ENCODE peak calls at places on chromosomes 2 and 18, in eight cellular contexts. One of them, this sample, is unnamed.
A peak's percentile ranks its signal among the peaks of the same experiment; 100 is the strongest.

GRCh38 chr2:121561617-121562268 is 31.1 kb downstream of the RNU4ATAC start:
- DNase-seq in K562: no peak
- DNase-seq in suprapubic skin: no peak
- DNase-seq in breast epithelium: no peak
- DNase-seq in transverse colon: no peak
- DNase-seq in spleen: no peak
- DNase-seq in HCT116: no peak
- DNase-seq in prostate gland: no peak
- DNase-seq in this sample: no peak

GRCh38 chr2:200051621-200051945 is 96.2 kb downstream of the MAIP1 start:
- DNase-seq in spleen: no peak
- DNase-seq in K562: no peak
- DNase-seq in breast epithelium: no peak
- DNase-seq in prostate gland: no peak
- DNase-seq in suprapubic skin: no peak
- DNase-seq in transverse colon: no peak
- DNase-seq in HCT116: no peak
- DNase-seq in this sample: no peak

GRCh38 chr18:61502472-61502871 is 169.2 kb downstream of the CDH20 start:
- DNase-seq in suprapubic skin: no peak
- DNase-seq in transverse colon: peak; percentile 17
- DNase-seq in prostate gland: peak; percentile 43
- DNase-seq in spleen: no peak
- DNase-seq in breast epithelium: peak; percentile 21
- DNase-seq in HCT116: peak; percentile 35
- DNase-seq in K562: peak; percentile 15
- DNase-seq in this sample: no peak

GRCh38 chr18:56469582-56469981 is 168.8 kb downstream of the TXNL1 start:
- DNase-seq in suprapubic skin: no peak
- DNase-seq in transverse colon: no peak
- DNase-seq in HCT116: no peak
- DNase-seq in spleen: no peak
- DNase-seq in breast epithelium: no peak
- DNase-seq in K562: no peak
- DNase-seq in prostate gland: no peak
- DNase-seq in this sample: no peak

GRCh38 chr2:195456765-195457164 is 200.3 kb upstream of the SLC39A10 start:
- DNase-seq in transverse colon: no peak
- DNase-seq in prostate gland: no peak
- DNase-seq in K562: no peak
- DNase-seq in breast epithelium: no peak
- DNase-seq in suprapubic skin: no peak
- DNase-seq in HCT116: no peak
- DNase-seq in spleen: no peak
- DNase-seq in this sample: no peak

GRCh38 chr18:35507623-35508022 is 9.9 kb upstream of the INO80C start:
- DNase-seq in HCT116: no peak
- DNase-seq in spleen: no peak
- DNase-seq in suprapubic skin: no peak
- DNase-seq in breast epithelium: no peak
- DNase-seq in K562: no peak
- DNase-seq in prostate gland: no peak
- DNase-seq in transverse colon: no peak
- DNase-seq in this sample: no peak

GRCh38 chr2:74834806-74835755 is 1.2 kb downstream of the HK2 start:
- DNase-seq in transverse colon: peak; percentile 65
- DNase-seq in spleen: peak; percentile 91
- DNase-seq in K562: peak; percentile 81
- DNase-seq in suprapubic skin: peak; percentile 67
- DNase-seq in breast epithelium: no peak
- DNase-seq in HCT116: no peak
- DNase-seq in prostate gland: no peak
- DNase-seq in this sample: peak; percentile 75

GRCh38 chr2:46870051-46870839 is 45.4 kb downstream of the MCFD2 start:
- DNase-seq in suprapubic skin: no peak
- DNase-seq in K562: no peak
- DNase-seq in prostate gland: no peak
- DNase-seq in breast epithelium: no peak
- DNase-seq in transverse colon: no peak
- DNase-seq in HCT116: no peak
- DNase-seq in spleen: no peak
- DNase-seq in this sample: no peak

GRCh38 chr2:236550701-236551465 is 18.7 kb upstream of the ACKR3 start:
- DNase-seq in suprapubic skin: no peak
- DNase-seq in K562: no peak
- DNase-seq in prostate gland: no peak
- DNase-seq in transverse colon: no peak
- DNase-seq in HCT116: no peak
- DNase-seq in breast epithelium: no peak
- DNase-seq in spleen: no peak
- DNase-seq in this sample: no peak

GRCh38 chr2:170218456-170218855 is 40.5 kb downstream of the MYO3B start:
- DNase-seq in K562: no peak
- DNase-seq in spleen: no peak
- DNase-seq in breast epithelium: no peak
- DNase-seq in suprapubic skin: no peak
- DNase-seq in transverse colon: no peak
- DNase-seq in prostate gland: peak; percentile 47
- DNase-seq in HCT116: no peak
- DNase-seq in this sample: no peak

GRCh38 chr2:44974064-44974715 is 32.7 kb downstream of the SIX3 start:
- DNase-seq in K562: peak; percentile 59
- DNase-seq in suprapubic skin: peak; percentile 8
- DNase-seq in transverse colon: no peak
- DNase-seq in spleen: no peak
- DNase-seq in prostate gland: no peak
- DNase-seq in breast epithelium: no peak
- DNase-seq in HCT116: peak; percentile 73
- DNase-seq in this sample: no peak

GRCh38 chr2:149155181-149155580 is 116.7 kb downstream of the LYPD6B start:
- DNase-seq in suprapubic skin: no peak
- DNase-seq in breast epithelium: no peak
- DNase-seq in spleen: no peak
- DNase-seq in prostate gland: no peak
- DNase-seq in K562: no peak
- DNase-seq in transverse colon: no peak
- DNase-seq in HCT116: no peak
- DNase-seq in this sample: no peak

GRCh38 chr18:33184178-33184577 is 256.3 kb downstream of the CCDC178 start:
- DNase-seq in HCT116: no peak
- DNase-seq in prostate gland: no peak
- DNase-seq in transverse colon: no peak
- DNase-seq in breast epithelium: no peak
- DNase-seq in K562: no peak
- DNase-seq in spleen: no peak
- DNase-seq in suprapubic skin: no peak
- DNase-seq in this sample: no peak

DNA sequence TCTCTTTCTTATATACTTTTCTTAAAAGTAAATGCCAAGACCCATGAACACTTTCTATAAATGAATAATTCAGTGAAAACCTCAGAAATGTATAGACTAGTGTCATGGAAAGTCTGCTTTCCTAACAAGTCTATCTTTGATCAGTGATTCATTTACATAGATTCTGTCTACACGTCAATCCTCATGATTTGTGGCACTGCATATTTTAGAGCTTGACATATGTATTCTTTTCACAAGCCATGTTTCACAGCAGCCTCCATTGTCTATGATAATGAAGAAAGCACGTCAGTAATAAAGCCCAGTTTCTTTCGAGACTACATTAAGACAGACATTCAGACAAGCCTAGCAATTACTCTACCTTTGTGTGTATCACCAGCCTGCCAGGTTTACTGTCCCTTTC is 486.5 kb downstream of the IRS1 start:
- DNase-seq in suprapubic skin: no peak
- DNase-seq in transverse colon: no peak
- DNase-seq in prostate gland: no peak
- DNase-seq in HCT116: no peak
- DNase-seq in spleen: no peak
- DNase-seq in breast epithelium: no peak
- DNase-seq in K562: no peak
- DNase-seq in this sample: no peak
- TF ChIP-seq POLR2AphosphoS5 in suprapubic skin: no peak
- TF ChIP-seq POLR2AphosphoS5 in transverse colon: no peak
- TF ChIP-seq POLR2AphosphoS5 in prostate gland: no peak
- TF ChIP-seq POLR2AphosphoS5 in HCT116: no peak
- TF ChIP-seq POLR2AphosphoS5 in spleen: no peak
- TF ChIP-seq POLR2AphosphoS5 in breast epithelium: no peak
- TF ChIP-seq POLR2AphosphoS5 in K562: no peak
- TF ChIP-seq POLR2AphosphoS5 in this sample: no peak

GRCh38 chr2:58448065-58448507 is 207.0 kb upstream of the FANCL start:
- DNase-seq in suprapubic skin: no peak
- DNase-seq in spleen: no peak
- DNase-seq in prostate gland: no peak
- DNase-seq in HCT116: peak; percentile 88
- DNase-seq in transverse colon: peak; percentile 55
- DNase-seq in breast epithelium: no peak
- DNase-seq in K562: peak; percentile 38
- DNase-seq in this sample: no peak
- TF ChIP-seq POLR2A in suprapubic skin: no peak
- TF ChIP-seq POLR2A in spleen: no peak
- TF ChIP-seq POLR2A in prostate gland: no peak
- TF ChIP-seq POLR2A in HCT116: no peak
- TF ChIP-seq POLR2A in transverse colon: no peak
- TF ChIP-seq POLR2A in breast epithelium: no peak
- TF ChIP-seq POLR2A in K562: no peak
- TF ChIP-seq POLR2A in this sample: no peak

GRCh38 chr18:28039078-28039477 is 137.9 kb downstream of the CDH2 start:
- DNase-seq in suprapubic skin: no peak
- DNase-seq in transverse colon: no peak
- DNase-seq in K562: no peak
- DNase-seq in spleen: no peak
- DNase-seq in HCT116: no peak
- DNase-seq in prostate gland: no peak
- DNase-seq in breast epithelium: no peak
- DNase-seq in this sample: no peak

GRCh38 chr18:28040216-28040615 is 136.7 kb downstream of the CDH2 start:
- DNase-seq in prostate gland: no peak
- DNase-seq in breast epithelium: no peak
- DNase-seq in spleen: no peak
- DNase-seq in HCT116: no peak
- DNase-seq in suprapubic skin: no peak
- DNase-seq in K562: no peak
- DNase-seq in transverse colon: no peak
- DNase-seq in this sample: no peak

GRCh38 chr18:28040720-28041119 is 136.2 kb downstream of the CDH2 start:
- DNase-seq in HCT116: no peak
- DNase-seq in transverse colon: no peak
- DNase-seq in prostate gland: no peak
- DNase-seq in K562: no peak
- DNase-seq in suprapubic skin: no peak
- DNase-seq in spleen: no peak
- DNase-seq in breast epithelium: no peak
- DNase-seq in this sample: no peak

GRCh38 chr18:28043631-28044030 is 133.3 kb downstream of the CDH2 start:
- DNase-seq in breast epithelium: no peak
- DNase-seq in transverse colon: no peak
- DNase-seq in K562: no peak
- DNase-seq in spleen: no peak
- DNase-seq in prostate gland: no peak
- DNase-seq in HCT116: no peak
- DNase-seq in suprapubic skin: no peak
- DNase-seq in this sample: no peak

DNA sequence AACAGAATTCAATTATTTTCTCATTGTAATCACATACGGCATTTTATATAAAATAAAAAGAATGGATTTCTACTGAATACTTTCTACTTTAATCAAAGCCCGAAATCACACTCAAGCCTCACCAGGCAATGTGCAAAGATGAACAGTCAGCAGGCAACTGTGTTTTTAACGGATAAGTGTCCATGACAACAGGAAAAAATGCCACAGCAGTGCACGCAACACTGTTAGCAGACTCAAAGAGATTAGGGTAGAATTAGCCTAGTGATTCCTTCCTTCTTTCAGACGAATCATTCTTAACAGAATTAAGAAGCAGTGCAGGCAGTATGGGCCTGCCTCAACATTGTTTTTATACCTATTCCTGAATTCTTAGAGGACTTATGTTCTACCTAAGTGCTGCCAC is 135.6 kb downstream of the CDH2 start:
- DNase-seq in K562: no peak
- DNase-seq in HCT116: no peak
- DNase-seq in spleen: no peak
- DNase-seq in suprapubic skin: no peak
- DNase-seq in prostate gland: no peak
- DNase-seq in breast epithelium: no peak
- DNase-seq in transverse colon: no peak
- DNase-seq in this sample: no peak
- TF ChIP-seq POLR2AphosphoS5 in K562: no peak
- TF ChIP-seq POLR2AphosphoS5 in HCT116: no peak
- TF ChIP-seq POLR2AphosphoS5 in spleen: peak; percentile 6
- TF ChIP-seq POLR2AphosphoS5 in suprapubic skin: no peak
- TF ChIP-seq POLR2AphosphoS5 in prostate gland: no peak
- TF ChIP-seq POLR2AphosphoS5 in breast epithelium: no peak
- TF ChIP-seq POLR2AphosphoS5 in transverse colon: no peak
- TF ChIP-seq POLR2AphosphoS5 in this sample: no peak

DNA sequence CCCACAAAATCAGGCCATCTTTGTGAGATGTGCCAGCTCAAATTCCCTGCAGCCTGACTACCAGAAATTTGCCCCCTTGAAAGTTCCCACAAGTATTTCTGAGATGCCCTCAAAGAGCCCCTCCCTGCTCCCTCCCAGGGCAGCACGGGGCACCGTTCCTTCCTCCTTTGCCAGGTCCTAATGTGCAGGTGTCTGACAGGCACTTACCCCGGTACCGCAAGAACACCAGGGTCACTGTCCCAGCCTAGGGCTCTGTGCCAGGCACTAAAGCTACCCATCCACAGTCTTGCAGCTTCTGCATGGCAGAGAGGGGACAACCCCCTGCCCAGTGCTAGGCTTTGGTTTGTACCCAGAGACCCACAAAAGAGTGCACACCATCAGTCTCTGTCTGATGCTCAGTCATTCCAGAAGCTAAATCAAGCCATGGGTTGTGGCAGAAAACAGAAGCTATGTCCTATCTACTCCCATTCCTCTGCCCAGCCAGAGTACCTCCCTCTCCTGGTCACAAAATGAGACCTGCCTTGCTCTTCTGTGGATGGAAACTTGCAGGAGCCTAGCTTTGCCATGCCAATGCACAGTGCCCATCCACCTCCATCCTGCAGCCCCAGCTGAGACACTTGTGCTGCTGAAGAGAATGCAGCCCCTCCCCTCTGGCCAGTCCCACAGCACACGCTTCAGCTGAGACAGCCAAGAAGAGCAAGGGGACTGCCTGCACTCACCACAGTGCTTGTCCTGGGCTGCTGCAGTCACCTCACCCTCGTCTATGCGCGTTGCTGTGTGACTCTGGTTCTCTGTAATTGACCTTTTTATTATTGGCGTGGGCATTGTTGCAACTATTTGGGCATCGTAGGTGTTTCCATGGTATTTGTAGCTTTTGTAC is 48.7 kb downstream of the INPP5D start:
- DNase-seq in breast epithelium: no peak
- DNase-seq in prostate gland: no peak
- DNase-seq in transverse colon: no peak
- DNase-seq in K562: no peak
- DNase-seq in HCT116: no peak
- DNase-seq in spleen: peak; percentile 77
- DNase-seq in suprapubic skin: no peak
- DNase-seq in this sample: no peak
- TF ChIP-seq POLR2A in breast epithelium: no peak
- TF ChIP-seq POLR2A in prostate gland: no peak
- TF ChIP-seq POLR2A in transverse colon: no peak
- TF ChIP-seq POLR2A in K562: no peak
- TF ChIP-seq POLR2A in HCT116: no peak
- TF ChIP-seq POLR2A in spleen: no peak
- TF ChIP-seq POLR2A in suprapubic skin: no peak
- TF ChIP-seq POLR2A in this sample: peak; percentile 22